ENCODE peak calls at places on chromosome 21, in eight cellular contexts. I is heart right ventricle, K is IMR-90, J is NT2/D1, S is psoas muscle, P is cardiac muscle cell, X is HCT116, C is fibroblast of lung. Y is an unnamed sample.

GRCh38 chr21:44490816-44491215 is 35.5 kb downstream of the LRRC3 start:
- DNase-seq in K (no peak), P (no peak), S (no peak), X (no peak), C (no peak), I (no peak), J (no peak), Y (no peak)

GRCh38 chr21:28770867-28771661 is 221.6 kb downstream of the LTN1 start:
- DNase-seq in K (peak; percentile 36), P (no peak), X (no peak), C (peak; percentile 23), S (no peak), I (no peak), J (no peak), Y (no peak)

GRCh38 chr21:38310619-38311018 is 53.8 kb downstream of the KCNJ15 start:
- DNase-seq in S (no peak), K (peak; percentile 49), J (no peak), P (no peak), X (no peak), I (no peak), C (peak; percentile 52), Y (no peak)

GRCh38 chr21:41207401-41208388 is 39.7 kb downstream of the BACE2 start:
- DNase-seq in I (peak; percentile 69), C (peak; percentile 83), J (no peak), S (peak; percentile 46), K (peak; percentile 86), P (peak; percentile 59), X (no peak), Y (peak; percentile 40)

GRCh38 chr21:15682182-15682895 is 47.4 kb upstream of the USP25 start:
- DNase-seq in S (no peak), C (peak; percentile 43), X (no peak), J (no peak), K (peak; percentile 76), I (no peak), P (no peak), Y (no peak)

GRCh38 chr21:35697321-35697808 is 363.0 kb downstream of the SETD4 start:
- DNase-seq in S (peak; percentile 61), J (no peak), P (peak; percentile 92), K (peak; percentile 35), X (no peak), I (peak; percentile 80), C (peak; percentile 46), Y (peak; percentile 77)

GRCh38 chr21:41366522-41367151 is 4.8 kb downstream of the MX2 start:
- DNase-seq in K (peak; percentile 73), P (no peak), X (no peak), S (peak; percentile 41), J (no peak), I (no peak), C (peak; percentile 80), Y (no peak)

GRCh38 chr21:15732290-15732995 is 2.7 kb downstream of the USP25 start:
- DNase-seq in K (peak; percentile 51), I (no peak), S (no peak), X (no peak), C (peak; percentile 51), J (no peak), P (no peak), Y (no peak)

DNA sequence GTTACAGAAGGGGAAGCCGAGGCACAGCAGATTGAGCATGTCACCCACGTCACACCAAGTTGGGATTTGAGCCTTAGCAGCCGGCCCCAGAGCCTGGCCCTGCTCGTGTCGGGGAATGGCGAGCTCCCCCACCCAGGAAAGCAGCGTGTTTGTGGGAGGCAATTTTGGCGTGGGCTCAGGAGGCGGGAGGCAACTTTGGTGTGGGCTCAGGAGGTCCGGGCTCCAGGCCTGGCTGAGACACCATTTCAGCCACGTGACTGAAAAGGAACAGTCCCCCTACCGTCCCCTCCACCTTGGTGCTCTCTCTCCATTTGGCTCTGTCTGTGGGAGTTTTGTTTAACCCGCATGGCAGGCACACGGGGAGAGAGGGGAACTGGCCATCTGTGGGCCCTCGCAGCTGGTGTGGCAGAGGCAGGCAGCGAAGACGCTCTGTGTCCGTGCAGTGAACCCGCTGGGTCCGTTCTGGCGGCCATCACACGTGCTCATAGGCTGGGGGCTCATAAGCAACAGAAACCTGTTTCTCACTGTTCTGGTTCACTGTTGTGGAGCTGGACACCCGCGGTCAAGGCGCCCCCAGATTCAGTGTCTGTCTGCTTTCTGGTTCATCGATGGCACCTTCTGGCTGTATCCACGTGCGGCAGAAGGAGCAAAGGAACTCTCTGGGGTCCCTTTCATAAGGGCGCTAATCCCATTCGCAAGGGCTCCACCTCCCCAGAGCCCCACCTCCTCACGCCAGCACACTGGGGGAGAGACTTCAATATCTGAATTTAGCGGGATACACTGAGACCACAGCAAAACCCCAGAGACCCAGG is 110.2 kb downstream of the CRYAA start:
- DNase-seq in S (no peak), J (no peak), I (no peak), K (no peak), P (no peak), X (no peak), C (no peak), Y (no peak)
- H3K9me3 ChIP-seq in S (no peaks in the 10 kb centered on the region), J (no peaks in the 10 kb centered on the region), I (no peaks in the 10 kb centered on the region), K (no peaks in the 10 kb centered on the region), P (no peaks in the 10 kb centered on the region), X (no peaks in the 10 kb centered on the region), C (no peaks in the 10 kb centered on the region), Y (no peaks in the 10 kb centered on the region)

GRCh38 chr21:46083271-46084040 is 14.5 kb upstream of the COL6A2 start:
- DNase-seq in P (no peak), I (no peak), S (peak; percentile 16), X (no peak), C (no peak), K (no peak), J (no peak), Y (no peak)

GRCh38 chr21:46082638-46083270 is 15.2 kb upstream of the COL6A2 start:
- DNase-seq in S (no peak), C (no peak), X (no peak), I (no peak), J (no peak), K (no peak), P (no peak), Y (peak; percentile 31)

GRCh38 chr21:46080171-46081021 is 17.5 kb upstream of the COL6A2 start:
- DNase-seq in K (no peak), S (peak; percentile 52), J (no peak), C (no peak), X (no peak), I (peak; percentile 70), P (peak; percentile 13), Y (no peak)

GRCh38 chr21:46081022-46081861 is 16.7 kb upstream of the COL6A2 start:
- DNase-seq in C (no peak), P (no peak), I (no peak), X (no peak), J (no peak), K (no peak), S (no peak), Y (peak; percentile 9)

GRCh38 chr21:46081862-46082637 is 15.9 kb upstream of the COL6A2 start:
- DNase-seq in J (no peak), P (no peak), I (no peak), K (no peak), C (no peak), X (no peak), S (no peak), Y (peak; percentile 25)
- H3K4me1 ChIP-seq in J (peaks cover 17% of the 10 kb centered on the region), P (no peaks in the 10 kb centered on the region), I (peaks cover 16% of the 10 kb centered on the region), K (peaks cover 24% of the 10 kb centered on the region), C (peaks cover 29% of the 10 kb centered on the region), X (peaks cover 5% of the 10 kb centered on the region), S (no peaks in the 10 kb centered on the region), Y (no peaks in the 10 kb centered on the region)

DNA sequence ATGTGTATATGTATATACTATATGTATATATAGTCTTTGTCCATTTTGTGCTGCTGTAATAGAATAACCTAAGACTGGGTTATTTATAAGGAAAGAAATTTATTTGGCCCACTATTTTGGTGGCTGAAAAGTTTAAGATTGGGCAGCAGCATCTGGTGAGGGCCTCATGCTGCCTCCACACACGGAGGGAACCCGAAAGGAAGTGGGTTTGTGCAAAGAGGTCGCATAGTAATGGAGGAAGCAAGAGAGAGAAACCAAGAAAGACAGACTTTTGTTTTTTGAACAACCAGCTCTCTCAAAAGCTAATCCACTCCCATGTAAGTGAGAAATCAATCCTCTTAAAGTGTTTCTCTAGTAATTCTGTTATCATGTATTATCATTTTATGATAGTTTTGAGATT is 1147.3 kb downstream of the NCAM2 start:
- DNase-seq in I (no peak), S (no peak), X (no peak), J (no peak), C (no peak), K (no peak), P (no peak), Y (no peak)
- H3K9me3 ChIP-seq in I (peaks cover 17% of the 10 kb centered on the region), S (no peaks in the 10 kb centered on the region), X (peaks cover 17% of the 10 kb centered on the region), J (peaks cover 32% of the 10 kb centered on the region), C (no peaks in the 10 kb centered on the region), K (peaks cover 10% of the 10 kb centered on the region), P (no peaks in the 10 kb centered on the region), Y (no peaks in the 10 kb centered on the region)

DNA sequence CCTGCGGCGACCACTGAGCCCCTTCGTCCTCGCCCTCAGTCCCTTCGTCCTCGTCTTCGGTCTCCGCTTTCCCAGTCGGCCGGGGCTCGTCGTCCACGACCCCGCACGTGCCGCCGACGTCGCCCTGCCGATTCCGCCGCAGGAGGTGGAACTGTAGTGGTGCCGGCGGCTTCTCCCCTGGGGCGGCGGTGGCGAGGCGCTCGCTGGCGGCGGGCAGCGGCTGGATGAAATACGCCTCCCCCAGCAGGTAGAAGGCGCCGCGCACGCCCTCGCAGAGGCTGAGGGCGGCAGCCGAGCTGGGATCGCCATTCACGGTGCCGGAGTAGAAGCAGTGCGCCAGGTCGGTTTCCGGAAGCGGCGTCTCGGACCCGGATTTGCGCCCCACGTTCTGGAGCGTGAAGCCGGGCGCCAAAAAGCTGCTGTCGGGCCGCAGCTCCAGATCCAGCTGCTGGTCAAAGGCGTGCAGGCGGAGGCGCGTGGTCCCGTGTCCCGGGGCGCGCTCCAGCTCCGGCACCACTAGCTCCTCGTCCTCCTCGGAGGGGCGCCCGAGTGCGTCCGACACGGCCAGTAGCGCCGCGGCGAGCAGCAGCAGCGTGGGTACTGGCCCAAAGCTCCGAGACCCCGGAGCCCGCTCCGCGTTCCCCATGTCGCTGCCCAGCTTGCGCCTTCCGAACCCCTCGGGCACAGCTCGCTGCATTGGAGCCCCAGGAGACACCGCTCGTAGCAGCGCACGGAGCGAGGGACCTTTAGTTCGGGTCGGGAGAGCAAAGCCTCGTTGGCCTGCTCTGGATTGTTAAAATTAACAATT is 747 bp downstream of the ADAMTS1 start:
- DNase-seq in I (peak; percentile 68), J (peak; percentile 36), K (peak; percentile 22), C (peak; percentile 56), X (no peak), S (peak; percentile 69), P (peak; percentile 68), Y (no peak)
- H3K4me1 ChIP-seq in I (peaks cover 46% of the 10 kb centered on the region), J (peaks cover 3% of the 10 kb centered on the region), K (peaks cover 6% of the 10 kb centered on the region), C (peaks cover 5% of the 10 kb centered on the region), X (no peaks in the 10 kb centered on the region), S (peaks cover 30% of the 10 kb centered on the region), P (peaks cover 32% of the 10 kb centered on the region), Y (peaks cover 22% of the 10 kb centered on the region)

Y was measured in adrenal gland.